ENCODE peak calls at places on chromosomes 6 and 20, in seven cellular contexts. I is small intestine, U is tibial nerve, V is GM12878, H is cardiac muscle cell, N is right atrium auricular region, L is BJ. X is an unnamed sample.

GRCh38 chr6:21598662-21599061 is 5.1 kb downstream of the SOX4 start:
- DNase-seq in I (no peak), U (no peak), V (no peak), H (no peak), N (no peak), L (no peak), X (no peak)

GRCh38 chr6:36639171-36639808 is 39.2 kb upstream of the CDKN1A start:
- DNase-seq in I (no peak), U (no peak), V (no peak), H (no peak), N (no peak), L (no peak), X (no peak)

GRCh38 chr6:15062311-15063252 is 183.3 kb upstream of the JARID2 start:
- DNase-seq in I (no peak), U (no peak), V (no peak), H (no peak), N (no peak), L (no peak), X (no peak)

GRCh38 chr6:10588562-10589428 is 67.6 kb downstream of the GCNT2 start:
- DNase-seq in I (no peak), U (no peak), V (no peak), H (no peak), N (no peak), L (no peak), X (no peak)

GRCh38 chr6:845581-845980 is 152.6 kb upstream of the EXOC2 start:
- DNase-seq in I (no peak), U (no peak), V (no peak), H (no peak), N (no peak), L (no peak), X (no peak)

GRCh38 chr20:57464642-57465211 is 60.2 kb downstream of the CTCFL start:
- DNase-seq in I (peak; percentile 18), U (no peak), V (no peak), H (no peak), N (no peak), L (no peak), X (no peak)

GRCh38 chr20:4829494-4830211 is 107.9 kb downstream of the PRND start:
- DNase-seq in I (no peak), U (no peak), V (no peak), H (no peak), N (peak; percentile 74), L (no peak), X (no peak)

GRCh38 chr6:117423754-117424153 is 2.0 kb downstream of the ROS1 start:
- DNase-seq in I (no peak), U (no peak), V (no peak), H (no peak), N (no peak), L (no peak), X (no peak)

GRCh38 chr20:37516697-37517370 is 4.2 kb upstream of the NNAT start:
- DNase-seq in I (peak; percentile 33), U (no peak), V (no peak), H (no peak), N (no peak), L (no peak), X (no peak)

GRCh38 chr20:35954907-35955251 is 577 bp upstream of the SCAND1 start:
- DNase-seq in I (no peak), U (no peak), V (no peak), H (no peak), N (peak; percentile 61), L (no peak), X (no peak)

GRCh38 chr20:35950093-35950492 is 4.2 kb downstream of the SCAND1 start:
- DNase-seq in I (no peak), U (no peak), V (no peak), H (no peak), N (no peak), L (no peak), X (no peak)

GRCh38 chr20:35953411-35954199 is 697 bp downstream of the SCAND1 start:
- DNase-seq in I (peak; percentile 43), U (no peak), V (no peak), H (peak; percentile 65), N (peak; percentile 58), L (no peak), X (peak; percentile 81)

GRCh38 chr20:35954200-35954906 is at the start of gene SCAND1:
- DNase-seq in I (peak; percentile 98), U (peak; percentile 85), V (peak; percentile 93), H (peak; percentile 97), N (peak; percentile 92), L (peak; percentile 84), X (peak; percentile 99)

GRCh38 chr20:35952480-35953410 is 1.6 kb downstream of the SCAND1 start:
- DNase-seq in I (peak; percentile 25), U (no peak), V (no peak), H (peak; percentile 38), N (no peak), L (no peak), X (no peak)
- H3K4me3 ChIP-seq in I (peak overlapping the region; percentile 79), U (peak overlapping the region; percentile 96), V (peak overlapping the region; percentile 91), H (peak overlapping the region; percentile 83), N (peak overlapping the region; percentile 98), L (peak overlapping the region; percentile 98), X (peak overlapping the region; percentile 92)

DNA sequence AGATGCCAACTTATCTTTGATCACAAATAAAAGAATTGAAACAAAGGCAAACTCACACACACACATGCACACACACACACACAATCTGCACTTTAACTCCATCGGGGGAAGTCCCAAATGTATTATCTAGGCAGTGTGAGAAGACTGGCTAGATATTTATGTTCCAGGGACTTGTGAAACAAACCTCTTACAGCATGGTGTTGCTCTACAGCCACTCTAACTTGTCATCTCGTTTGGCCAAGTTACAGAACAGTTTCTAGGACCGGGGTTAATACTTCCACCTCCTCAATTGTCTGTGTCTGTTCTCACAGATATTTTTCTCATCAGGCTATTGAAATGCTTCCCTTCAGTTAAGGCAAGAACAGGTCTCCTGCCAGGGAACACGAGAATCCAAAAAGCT is 855.0 kb downstream of the EPHA7 start:
- DNase-seq in I (no peak), U (no peak), V (no peak), H (peak; percentile 84), N (no peak), L (no peak), X (no peak)
- H3K36me3 ChIP-seq in I (no peaks in the 10 kb centered on the region), U (no peaks in the 10 kb centered on the region), V (no peaks in the 10 kb centered on the region), H (no peaks in the 10 kb centered on the region), N (no peaks in the 10 kb centered on the region), L (no peaks in the 10 kb centered on the region), X (no peaks in the 10 kb centered on the region)

DNA sequence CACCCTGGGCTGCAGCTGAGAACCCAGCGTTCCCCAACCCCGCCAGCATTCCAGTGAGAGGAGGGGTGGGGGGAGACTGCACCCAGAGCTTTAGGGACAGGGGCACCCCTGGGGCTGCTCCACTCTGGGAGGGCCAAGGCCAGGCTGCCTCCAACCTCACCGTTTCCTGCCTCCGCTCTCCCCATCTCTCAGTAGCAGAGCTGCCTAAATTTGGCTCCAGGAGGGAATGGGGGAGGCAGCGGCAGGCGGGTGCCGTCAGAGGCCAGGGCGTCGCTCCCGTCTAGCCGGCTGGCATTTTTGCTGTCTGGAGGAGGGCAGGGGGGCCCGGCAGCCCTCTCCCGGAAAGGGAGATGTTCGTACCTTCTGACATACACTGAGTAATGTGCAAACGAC is 46.6 kb downstream of the NOL4L start:
- DNase-seq in I (no peak), U (no peak), V (no peak), H (peak; percentile 58), N (no peak), L (no peak), X (no peak)
- H3K4me3 ChIP-seq in I (no peak overlapping the region), U (no peak overlapping the region), V (no peak overlapping the region), H (no peak overlapping the region), N (peak overlapping the region; percentile 2), L (no peak overlapping the region), X (no peak overlapping the region)

DNA sequence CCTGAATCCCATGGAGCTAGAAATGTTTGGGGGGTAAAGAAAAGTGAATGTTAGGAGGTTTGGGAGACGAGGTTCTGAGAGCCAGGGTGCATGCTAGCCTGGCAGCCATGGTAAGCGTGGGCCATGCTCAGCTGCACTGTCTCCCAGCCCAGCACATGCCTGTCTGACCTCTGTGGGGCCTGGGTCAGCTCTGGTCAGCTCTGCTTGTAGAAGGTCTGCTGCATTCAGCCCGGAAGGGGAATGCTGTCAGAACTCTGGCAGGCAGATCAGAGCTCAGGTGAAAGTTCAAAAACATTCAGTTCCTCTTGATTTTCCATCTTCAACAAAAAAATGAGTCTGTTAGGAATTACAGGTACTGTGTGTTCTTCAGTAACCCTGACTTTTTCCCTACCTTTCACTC is 5.8 kb upstream of the GNRH2 start:
- DNase-seq in I (no peak), U (no peak), V (no peak), H (no peak), N (no peak), L (no peak), X (no peak)
- H3K36me3 ChIP-seq in I (peaks cover 17% of the 10 kb centered on the region), U (peaks cover 69% of the 10 kb centered on the region), V (peaks cover 18% of the 10 kb centered on the region), H (peaks cover 38% of the 10 kb centered on the region), N (peaks cover 46% of the 10 kb centered on the region), L (peaks cover 38% of the 10 kb centered on the region), X (peaks cover 29% of the 10 kb centered on the region)

X was measured in GM06990.